ENCODE peak calls at places on chromosomes 16 and 17, in eight cellular contexts. X is tibial artery, U is astrocyte of the cerebellum, I is tibial nerve, K is breast epithelium, C is body of pancreas, H is pulmonary artery endothelial cell, B is epithelial cell of esophagus. L is an unnamed sample.
A peak's percentile ranks its signal among the peaks of the same experiment; 100 is the strongest.

GRCh38 chr16:86809458-86809955 is 231.2 kb downstream of the FOXL1 start:
- DNase-seq in X (no peak), U (peak; percentile 94), I (no peak), K (no peak), C (no peak), H (no peak), B (peak; percentile 89), L (peak; percentile 62)

GRCh38 chr17:16107165-16107770 is 107.6 kb downstream of the TTC19 start:
- DNase-seq in X (no peak), U (no peak), I (no peak), K (no peak), C (no peak), H (no peak), B (no peak), L (no peak)

GRCh38 chr17:78652913-78653312 is 75.7 kb upstream of the DNAH17 start:
- DNase-seq in X (no peak), U (no peak), I (no peak), K (no peak), C (no peak), H (no peak), B (no peak), L (no peak)

GRCh38 chr16:57452021-57452420 is 4.7 kb downstream of the COQ9 start:
- DNase-seq in X (no peak), U (no peak), I (no peak), K (no peak), C (no peak), H (no peak), B (no peak), L (no peak)

GRCh38 chr17:21034350-21035235 is 8.2 kb downstream of the USP22 start:
- DNase-seq in X (no peak), U (no peak), I (no peak), K (no peak), C (no peak), H (no peak), B (no peak), L (no peak)

GRCh38 chr17:58516644-58517377 is 2.4 kb upstream of the MTMR4 start:
- DNase-seq in X (no peak), U (no peak), I (no peak), K (no peak), C (no peak), H (no peak), B (no peak), L (no peak)

GRCh38 chr17:37067555-37068111 is 118.9 kb downstream of the AATF start:
- DNase-seq in X (no peak), U (peak; percentile 47), I (no peak), K (peak; percentile 39), C (peak; percentile 77), H (peak; percentile 33), B (peak; percentile 86), L (no peak)

GRCh38 chr16:23207485-23207884 is 24.9 kb downstream of the SCNN1G start:
- DNase-seq in X (no peak), U (no peak), I (no peak), K (no peak), C (no peak), H (no peak), B (no peak), L (no peak)

GRCh38 chr17:44871546-44871945 is 23.9 kb downstream of the HIGD1B start:
- DNase-seq in X (peak; percentile 28), U (no peak), I (no peak), K (no peak), C (no peak), H (no peak), B (no peak), L (no peak)

GRCh38 chr16:27382187-27382855 is 19.7 kb upstream of the IL21R start:
- DNase-seq in X (peak; percentile 43), U (no peak), I (no peak), K (no peak), C (no peak), H (no peak), B (no peak), L (no peak)

GRCh38 chr17:35740997-35741931 is 9.8 kb downstream of the RASL10B start:
- DNase-seq in X (peak; percentile 60), U (no peak), I (no peak), K (no peak), C (no peak), H (no peak), B (peak; percentile 27), L (no peak)

L was measured in smooth muscle cell of the brain vasculature.